ENCODE peak calls at places on chromosome 5, in four cellular contexts. D is nucleus accumbens, O is natural killer cell, J is LoVo. N is an unnamed sample.

GRCh38 chr5:176366575-176366894 is 1.2 kb downstream of the ARL10 start:
- DNase-seq in D (no peak), O (no peak), J (no peak), N (no peak)

GRCh38 chr5:147140558-147140957 is 94.3 kb upstream of the STK32A start:
- DNase-seq in D (no peak), O (no peak), J (no peak), N (peak)

GRCh38 chr5:1637639-1638481 is 114.1 kb upstream of the LPCAT1 start:
- DNase-seq in D (no peak), O (no peak), J (no peak), N (no peak)

GRCh38 chr5:17314907-17315471 is 97.6 kb downstream of the BASP1 start:
- DNase-seq in D (no peak), O (no peak), J (no peak), N (no peak)

GRCh38 chr5:67887648-67888047 is 327.9 kb upstream of the PIK3R1 start:
- DNase-seq in D (no peak), O (no peak), J (no peak), N (no peak)

GRCh38 chr5:68344447-68345111 is 129.0 kb downstream of the PIK3R1 start:
- DNase-seq in D (no peak), O (no peak), J (peak), N (peak)

GRCh38 chr5:50302815-50303490 is 138.1 kb downstream of the EMB start:
- DNase-seq in D (no peak), O (no peak), J (peak), N (no peak)

GRCh38 chr5:68240196-68240595 is 24.6 kb downstream of the PIK3R1 start:
- DNase-seq in D (no peak), O (no peak), J (no peak), N (no peak)

GRCh38 chr5:50667653-50668403 is 1.4 kb downstream of the PARP8 start:
- DNase-seq in D (peak), O (peak), J (peak), N (peak)